ENCODE peak calls at places on chromosomes 4 and X, in four cellular contexts. Z is HL-60, J is GM12878, Y is K562. T is an unnamed sample.
A peak's percentile ranks its signal among the peaks of the same experiment; 100 is the strongest.

GRCh38 chrX:108537005-108537404 is 97.4 kb downstream of the COL4A5 start:
- DNase-seq in J (no peak), Z (peak; percentile 2), Y (peak; percentile 19), T (no peak)

GRCh38 chr4:1786544-1787362 is 6.3 kb upstream of the FGFR3 start:
- DNase-seq in Z (no peak), J (no peak), Y (no peak), T (no peak)

GRCh38 chrX:23334871-23335599 is 386 bp downstream of the PTCHD1 start:
- DNase-seq in Z (no peak), Y (no peak), J (no peak), T (no peak)

GRCh38 chr4:76892601-76893000 is 5.3 kb downstream of the SOWAHB start:
- DNase-seq in Y (no peak), Z (no peak), J (no peak), T (no peak)

GRCh38 chr4:48262926-48263325 is 6.7 kb downstream of the TEC start:
- DNase-seq in Y (no peak), J (no peak), Z (peak; percentile 47), T (no peak)

GRCh38 chrX:118570209-118570608 is 74.6 kb downstream of the DOCK11 start:
- DNase-seq in Y (no peak), Z (no peak), J (no peak), T (no peak)

GRCh38 chr4:13906727-13907126 is 279.2 kb upstream of the BOD1L1 start:
- DNase-seq in Z (no peak), Y (no peak), J (no peak), T (no peak)

GRCh38 chr4:18689308-18689915 is 667.9 kb upstream of the LCORL start:
- DNase-seq in Z (peak; percentile 24), Y (peak; percentile 20), J (no peak), T (peak; percentile 5)

GRCh38 chr4:76188149-76188548 is 25.5 kb downstream of the SCARB2 start:
- DNase-seq in J (no peak), Y (no peak), Z (no peak), T (no peak)

GRCh38 chrX:120512222-120512621 is 43.1 kb upstream of the LAMP2 start:
- DNase-seq in Z (no peak), Y (no peak), J (no peak), T (no peak)

GRCh38 chr4:109298279-109299010 is 4.0 kb downstream of the COL25A1 start:
- DNase-seq in Z (no peak), J (no peak), Y (peak; percentile 36), T (peak; percentile 12)

GRCh38 chr4:154985673-154986072 is 204.6 kb downstream of the RBM46 start:
- DNase-seq in Z (no peak), Y (no peak), J (no peak), T (no peak)

GRCh38 chr4:8095956-8096689 is 62.5 kb downstream of the ABLIM2 start:
- DNase-seq in J (no peak), Z (no peak), Y (no peak), T (no peak)

GRCh38 chrX:96373047-96373355 is 311.6 kb upstream of the DIAPH2 start:
- DNase-seq in J (no peak), Z (no peak), Y (no peak), T (no peak)

GRCh38 chr4:110666030-110666429 is 43.2 kb upstream of the PITX2 start:
- DNase-seq in Z (no peak), Y (no peak), J (no peak), T (no peak)

GRCh38 chr4:65063601-65064000 is 606.7 kb downstream of the EPHA5 start:
- DNase-seq in Z (no peak), Y (no peak), J (no peak), T (no peak)

GRCh38 chr4:103075894-103076776 is at the start of gene SLC9B2:
- DNase-seq in Z (peak; percentile 65), J (no peak), Y (peak; percentile 74), T (peak; percentile 35)

GRCh38 chr4:103079621-103080020 is 3.1 kb upstream of the SLC9B2 start:
- DNase-seq in Y (no peak), J (no peak), Z (no peak), T (no peak)

GRCh38 chr4:103075435-103075893 is 1.1 kb downstream of the SLC9B2 start:
- DNase-seq in J (no peak), Z (no peak), Y (peak; percentile 9), T (no peak)

GRCh38 chr4:103074598-103075434 is 1.7 kb downstream of the SLC9B2 start:
- DNase-seq in J (peak; percentile 44), Y (no peak), Z (no peak), T (no peak)

DNA sequence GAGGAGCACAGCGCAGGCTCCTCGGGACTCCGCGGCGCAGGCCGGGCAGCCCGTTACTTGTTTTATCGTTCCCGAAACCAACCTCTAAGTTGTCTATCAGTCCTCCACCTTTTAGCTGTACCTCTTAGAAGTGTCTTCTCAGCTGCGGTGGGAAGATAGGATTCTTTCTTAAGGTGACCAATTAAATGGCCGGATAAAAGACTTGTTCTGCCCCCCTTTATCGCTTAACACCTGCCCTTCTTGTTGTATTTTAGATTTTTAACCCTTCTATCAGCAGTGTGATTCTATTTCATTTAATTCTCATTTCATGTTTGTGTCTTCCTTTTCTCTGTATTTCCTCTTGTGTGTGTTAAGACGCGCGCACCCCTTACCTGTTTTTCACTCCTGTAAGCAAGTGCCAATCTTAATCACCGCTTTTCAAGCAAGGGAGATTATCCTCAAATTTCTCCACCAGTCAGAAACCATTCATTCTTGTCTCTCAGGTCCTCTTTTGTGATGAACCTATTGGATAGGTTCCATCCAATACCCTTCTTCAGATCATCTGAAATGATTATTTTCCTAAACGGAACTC is 301 bp upstream of the SLC9B2 start:
- DNase-seq in J (no peak), Z (no peak), Y (no peak), T (no peak)
- TF ChIP-seq SPI1 in J (no peak), Z (no peak), Y (no peak), T (no peak)

DNA sequence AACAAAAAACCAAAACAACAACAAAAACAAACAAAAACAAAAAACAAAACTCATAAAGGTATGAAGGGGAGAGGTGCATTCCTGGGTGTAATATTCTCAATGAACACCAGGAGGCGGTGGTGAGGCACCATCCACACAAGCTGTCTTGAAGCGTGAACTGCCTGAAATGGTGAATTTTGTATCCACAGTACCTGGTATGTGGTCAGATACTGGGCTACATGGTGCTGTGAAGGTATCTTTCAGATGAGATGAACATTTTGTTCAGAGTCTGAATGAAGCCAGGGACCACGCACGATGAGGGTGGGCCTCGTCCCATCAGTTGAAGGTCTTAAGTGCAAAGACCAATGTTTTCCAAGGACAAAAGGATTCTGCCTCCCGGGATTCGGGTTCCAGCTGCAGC is 58.5 kb downstream of the ASMT start:
- DNase-seq in J (no peak), Z (peak; percentile 34), Y (peak; percentile 19), T (no peak)
- TF ChIP-seq SPI1 in J (no peak), Z (no peak), Y (no peak), T (no peak)

DNA sequence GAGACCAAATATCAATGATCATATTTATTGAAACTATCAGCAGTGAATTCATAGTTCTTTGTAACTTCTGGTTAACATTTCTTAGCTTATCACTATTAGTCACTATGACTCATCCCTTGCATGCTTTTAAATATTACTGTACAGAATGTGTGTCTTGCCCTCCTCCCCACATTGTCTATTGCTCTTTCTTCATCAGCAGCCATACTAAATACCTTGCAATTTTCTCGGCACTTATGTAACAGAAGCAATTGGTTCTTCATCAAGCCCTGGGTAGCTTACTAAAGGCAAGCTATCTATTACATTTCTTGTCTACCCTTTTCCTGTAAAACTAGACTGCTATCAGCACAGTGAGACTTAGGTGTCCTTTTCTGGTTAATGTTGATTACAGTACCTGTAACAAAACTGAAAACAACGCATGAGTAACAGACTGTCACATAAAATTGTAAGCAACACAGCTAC is 8.2 kb downstream of the KLHL4 start:
- DNase-seq in J (no peak), Z (no peak), Y (peak; percentile 2), T (no peak)
- TF ChIP-seq SPI1 in J (no peak), Z (no peak), Y (no peak), T (no peak)

DNA sequence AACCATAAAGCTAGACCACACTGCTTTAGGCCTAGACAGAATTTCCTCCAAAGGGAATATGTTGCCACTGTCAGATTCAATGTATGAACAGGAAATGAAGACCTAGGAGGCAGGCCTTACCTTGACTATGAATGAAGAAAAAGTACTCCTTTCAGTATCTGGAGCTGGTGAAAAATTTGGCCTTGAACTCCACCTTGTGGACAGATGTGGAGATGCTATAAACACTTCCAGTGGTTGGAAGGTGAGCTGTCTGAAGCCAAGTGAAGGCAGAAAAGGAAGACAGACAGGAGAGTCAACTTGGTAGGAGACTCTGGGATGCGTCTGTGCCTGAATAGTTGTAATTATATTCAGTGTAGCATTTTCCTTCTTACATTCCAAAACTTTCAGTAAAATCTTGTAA is 17.2 kb downstream of the SPIN3 start:
- DNase-seq in J (peak; percentile 56), Y (peak; percentile 27), Z (peak; percentile 53), T (no peak)
- TF ChIP-seq SPI1 in J (no peak), Y (no peak), Z (no peak), T (no peak)

DNA sequence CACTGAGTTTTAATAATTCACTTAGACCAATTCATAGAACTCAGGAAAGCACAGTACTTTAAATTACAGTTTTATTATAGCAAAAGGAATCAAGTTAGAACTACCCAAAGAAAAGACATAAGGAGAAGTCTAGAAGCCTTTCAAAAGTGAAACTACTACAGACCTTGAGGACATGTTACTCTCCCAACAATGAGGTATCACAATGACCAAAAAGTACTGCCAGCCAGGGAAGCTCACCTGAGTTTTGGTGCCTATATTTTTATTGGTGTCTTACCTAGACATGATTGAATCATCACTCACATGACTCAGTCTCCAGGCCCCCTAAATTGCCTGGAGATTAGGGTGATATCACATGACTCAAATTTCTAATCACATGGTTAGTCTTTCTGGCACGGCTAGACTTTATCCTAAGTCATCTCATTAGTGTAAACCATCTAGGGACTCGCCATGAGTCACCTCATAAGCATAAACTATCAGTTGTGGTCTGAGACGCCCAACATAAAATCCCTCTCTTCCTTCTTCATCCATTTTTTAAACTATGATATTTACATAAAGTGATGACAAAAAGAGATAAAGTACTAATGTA is 372.3 kb downstream of the TMA16 start:
- DNase-seq in Y (no peak), J (no peak), Z (no peak), T (no peak)
- TF ChIP-seq SPI1 in Y (no peak), J (no peak), Z (no peak), T (no peak)

DNA sequence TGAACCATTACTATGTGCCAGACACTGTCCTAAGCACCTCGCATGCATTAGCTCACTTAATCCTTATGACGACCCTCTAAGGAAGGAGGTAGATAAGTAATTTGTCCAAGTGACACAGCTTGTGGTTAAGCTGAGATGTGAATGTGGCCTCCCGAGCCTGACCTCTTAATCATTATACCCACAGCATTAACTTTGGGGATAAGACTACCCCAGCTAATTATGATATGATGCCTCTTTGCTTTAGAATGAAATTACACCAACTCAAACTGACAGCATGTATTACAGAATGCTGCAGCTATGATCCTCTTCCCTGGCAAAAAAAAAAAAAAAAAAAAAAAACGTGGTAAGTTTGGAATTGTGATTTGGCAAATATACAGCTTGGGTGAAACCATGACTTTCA is 53.5 kb downstream of the APBB2 start:
- DNase-seq in Z (no peak), Y (no peak), J (no peak), T (no peak)
- TF ChIP-seq SPI1 in Z (no peak), Y (no peak), J (no peak), T (no peak)

GRCh38 chr4:34138385-34138784 is 2105.9 kb downstream of the ARAP2 start:
- DNase-seq in Y (no peak), Z (no peak), J (no peak), T (no peak)
- TF ChIP-seq SPI1 in Y (no peak), Z (no peak), J (no peak), T (no peak)

GRCh38 chr4:2796261-2797187 is 3.6 kb downstream of the SH3BP2 start:
- DNase-seq in J (no peak), Z (no peak), Y (no peak), T (no peak)
- TF ChIP-seq SPI1 in J (no peak), Z (no peak), Y (no peak), T (no peak)

T was measured in GM12891.